ENCODE peak calls at places on chromosomes 16 and 17, in four cellular contexts. O is GM12878, K is NT2/D1, T is H1. F is an unnamed sample.

GRCh38 chr17:12789075-12789975 is at the start of gene ARHGAP44:
- DNase-seq in O (no peak), T (peak; percentile 86), K (peak; percentile 44), F (peak; percentile 81)

GRCh38 chr17:76345377-76345945 is 8.3 kb downstream of the PRPSAP1 start:
- DNase-seq in K (no peak), T (no peak), O (no peak), F (no peak)

GRCh38 chr17:55238197-55238930 is 26.4 kb upstream of the HLF start:
- DNase-seq in O (peak; percentile 59), T (peak; percentile 98), K (peak; percentile 81), F (peak; percentile 99)

GRCh38 chr17:13346996-13347762 is 254.6 kb downstream of the HS3ST3A1 start:
- DNase-seq in O (no peak), T (no peak), K (no peak), F (no peak)

GRCh38 chr16:75234856-75235696 is 16.3 kb downstream of the CTRB1 start:
- DNase-seq in O (no peak), T (no peak), K (no peak), F (no peak)

GRCh38 chr16:88349903-88350900 is 32.6 kb upstream of the ZNF469 start:
- DNase-seq in K (no peak), T (no peak), O (no peak), F (no peak)

GRCh38 chr17:32609085-32609484 is 122.3 kb downstream of the CDK5R1 start:
- DNase-seq in K (no peak), T (no peak), O (peak; percentile 59), F (no peak)

GRCh38 chr17:72119963-72120877 is 600 bp upstream of the SOX9 start:
- DNase-seq in T (peak; percentile 72), O (no peak), K (no peak), F (peak; percentile 66)

GRCh38 chr16:85616608-85617311 is 3.6 kb downstream of the GSE1 start:
- DNase-seq in T (no peak), O (peak; percentile 51), K (no peak), F (no peak)

GRCh38 chr16:27347930-27348685 is 34.3 kb downstream of the IL4R start:
- DNase-seq in K (no peak), O (no peak), T (no peak), F (no peak)

GRCh38 chr16:65546353-65546791 is 424.5 kb upstream of the CDH11 start:
- DNase-seq in O (no peak), T (no peak), K (no peak), F (no peak)

GRCh38 chr16:85083051-85083639 is 29.1 kb downstream of the CIBAR2 start:
- DNase-seq in O (no peak), K (peak; percentile 96), T (peak; percentile 72), F (no peak)

DNA sequence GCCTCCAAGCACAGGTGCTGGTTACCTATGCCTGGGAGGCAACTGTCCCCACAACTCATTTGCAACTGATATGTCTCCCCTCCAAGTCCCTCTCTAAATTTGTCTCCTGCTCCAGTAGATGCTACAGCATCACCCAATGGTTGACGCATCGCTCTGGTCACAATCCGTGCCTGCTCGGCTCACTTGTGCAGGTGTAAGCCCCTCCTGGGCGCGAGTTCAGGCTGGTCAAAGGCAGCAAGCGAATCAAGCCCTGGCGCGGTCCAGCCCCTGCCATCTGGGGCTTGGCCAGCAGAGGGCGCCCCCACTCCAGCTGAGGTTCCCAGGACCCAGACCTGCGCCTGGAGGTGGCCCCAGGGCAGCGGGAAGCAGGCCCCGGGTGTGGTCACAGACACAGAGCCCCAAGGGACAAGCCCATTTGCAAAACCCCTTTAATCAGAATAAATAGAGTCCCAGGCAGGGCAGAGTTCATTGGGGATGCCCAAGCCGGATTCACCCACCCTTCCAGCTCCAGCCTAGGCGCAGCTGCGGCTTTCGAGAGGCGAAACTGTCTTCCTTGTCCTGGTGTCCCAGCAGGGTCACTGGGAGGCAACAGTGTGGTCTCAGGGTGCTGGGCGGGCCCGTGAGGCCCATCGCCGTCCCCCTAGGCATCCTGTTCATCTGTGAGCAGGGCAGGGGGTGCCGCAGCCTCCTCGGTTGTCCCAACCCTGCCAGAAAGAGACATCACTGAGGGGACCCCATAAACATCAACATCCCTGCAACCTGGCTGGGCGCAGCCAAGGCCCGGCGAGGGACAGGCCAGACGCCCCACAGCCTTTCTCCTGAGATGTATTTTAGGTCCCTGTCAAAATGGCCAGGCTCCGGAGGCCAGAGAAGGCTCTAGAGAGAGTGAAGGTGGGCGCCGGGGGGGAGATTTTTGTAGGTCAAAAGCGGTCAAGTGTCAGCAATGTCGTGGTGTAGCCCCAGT is 15.8 kb downstream of the TMC6 start:
- DNase-seq in O (no peak), T (peak; percentile 100), K (no peak), F (peak; percentile 93)
- TF ChIP-seq SUZ12 in O (no peak), T (no peak), K (no peak), F (no peak)

GRCh38 chr17:7587831-7588230 is 2.1 kb downstream of the SOX15 start:
- DNase-seq in T (no peak), O (no peak), K (no peak), F (no peak)

GRCh38 chr17:7589204-7589868 is 558 bp downstream of the SOX15 start:
- DNase-seq in T (peak; percentile 91), K (no peak), O (no peak), F (no peak)

GRCh38 chr17:7586673-7587419 is 3.0 kb downstream of the SOX15 start:
- DNase-seq in T (peak; percentile 49), O (no peak), K (no peak), F (peak; percentile 61)

GRCh38 chr17:7588553-7589203 is 1.2 kb downstream of the SOX15 start:
- DNase-seq in O (no peak), K (no peak), T (no peak), F (no peak)

GRCh38 chr17:7587420-7587786 is 2.5 kb downstream of the SOX15 start:
- DNase-seq in K (no peak), T (no peak), O (no peak), F (no peak)
- TF ChIP-seq SUZ12 in K (no peak), T (no peak), O (no peak), F (no peak)

DNA sequence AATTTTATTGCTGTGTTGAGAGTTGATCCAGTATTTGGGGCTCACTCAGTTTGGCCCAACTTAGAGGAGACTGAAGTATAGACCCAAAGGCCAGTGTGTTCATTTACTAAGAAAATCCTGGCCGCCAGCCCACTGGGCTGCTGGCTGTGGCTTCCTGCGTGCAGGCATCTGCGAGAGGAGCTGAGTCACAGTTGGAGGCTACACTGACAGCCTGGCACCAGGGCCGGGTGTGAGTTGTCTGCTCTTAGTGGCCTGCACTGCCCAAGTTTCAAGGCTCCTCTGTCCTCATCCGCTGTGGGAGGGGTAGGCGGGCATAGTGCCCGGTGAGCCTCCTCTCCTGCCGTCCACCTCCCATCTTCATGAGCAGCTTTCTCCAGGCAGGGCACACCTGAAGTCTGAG is 54.2 kb downstream of the PLD6 start:
- DNase-seq in O (no peak), T (no peak), K (no peak), F (no peak)
- TF ChIP-seq SUZ12 in O (no peak), T (no peak), K (no peak), F (no peak)

DNA sequence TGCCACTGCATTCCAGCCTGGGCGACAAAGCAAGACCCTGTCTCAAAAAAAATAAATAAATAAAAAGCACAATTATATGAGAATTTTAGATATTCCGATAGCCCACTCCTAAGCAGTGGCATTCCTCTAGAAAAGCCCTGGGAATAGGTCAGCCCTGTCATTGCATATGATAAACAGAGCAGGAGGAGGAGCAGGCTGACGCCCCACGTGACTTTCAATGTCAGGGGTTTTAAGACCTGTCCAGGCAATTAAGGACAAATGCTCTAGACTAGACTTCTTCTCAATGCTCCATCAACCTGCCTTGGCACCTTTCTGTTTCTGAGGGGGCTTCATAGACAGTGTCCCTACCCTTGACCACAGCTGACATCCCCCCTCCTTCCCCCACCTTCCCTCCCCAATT is 7.5 kb downstream of the TOM1L2 start:
- DNase-seq in T (no peak), K (no peak), O (no peak), F (no peak)
- TF ChIP-seq SUZ12 in T (no peak), K (no peak), O (no peak), F (no peak)

GRCh38 chr16:23330583-23331249 is 28.6 kb downstream of the SCNN1B start:
- DNase-seq in K (no peak), T (no peak), O (no peak), F (no peak)
- TF ChIP-seq SUZ12 in K (no peak), T (no peak), O (no peak), F (no peak)

GRCh38 chr16:52603015-52603414 is 56.1 kb upstream of the TOX3 start:
- DNase-seq in T (no peak), O (no peak), K (no peak), F (no peak)

GRCh38 chr16:52592216-52592592 is 45.3 kb upstream of the TOX3 start:
- DNase-seq in O (no peak), K (no peak), T (no peak), F (no peak)

GRCh38 chr16:52597073-52597771 is 50.3 kb upstream of the TOX3 start:
- DNase-seq in O (no peak), K (no peak), T (no peak), F (no peak)

GRCh38 chr16:52592778-52593177 is 45.8 kb upstream of the TOX3 start:
- DNase-seq in T (no peak), O (no peak), K (no peak), F (no peak)

GRCh38 chr16:52597772-52598483 is 51.0 kb upstream of the TOX3 start:
- DNase-seq in T (peak; percentile 45), K (no peak), O (no peak), F (no peak)
- TF ChIP-seq SUZ12 in T (no peak), K (no peak), O (no peak), F (no peak)

GRCh38 chr16:234468-235305 is at the start of gene FAM234A:
- DNase-seq in K (peak; percentile 95), T (peak; percentile 94), O (peak; percentile 77), F (peak; percentile 95)

GRCh38 chr16:229731-230281 is 557 bp upstream of the LUC7L start:
- DNase-seq in K (no peak), T (no peak), O (no peak), F (no peak)

GRCh38 chr16:228917-229730 is at the start of gene LUC7L:
- DNase-seq in T (peak; percentile 94), K (peak; percentile 83), O (peak; percentile 40), F (peak; percentile 92)

GRCh38 chr16:228151-228855 is 946 bp downstream of the LUC7L start:
- DNase-seq in T (no peak), K (no peak), O (no peak), F (no peak)

GRCh38 chr16:230949-231348 is 1.7 kb upstream of the LUC7L start:
- DNase-seq in O (no peak), K (no peak), T (no peak), F (no peak)
- TF ChIP-seq SUZ12 in O (no peak), K (no peak), T (no peak), F (no peak)

DNA sequence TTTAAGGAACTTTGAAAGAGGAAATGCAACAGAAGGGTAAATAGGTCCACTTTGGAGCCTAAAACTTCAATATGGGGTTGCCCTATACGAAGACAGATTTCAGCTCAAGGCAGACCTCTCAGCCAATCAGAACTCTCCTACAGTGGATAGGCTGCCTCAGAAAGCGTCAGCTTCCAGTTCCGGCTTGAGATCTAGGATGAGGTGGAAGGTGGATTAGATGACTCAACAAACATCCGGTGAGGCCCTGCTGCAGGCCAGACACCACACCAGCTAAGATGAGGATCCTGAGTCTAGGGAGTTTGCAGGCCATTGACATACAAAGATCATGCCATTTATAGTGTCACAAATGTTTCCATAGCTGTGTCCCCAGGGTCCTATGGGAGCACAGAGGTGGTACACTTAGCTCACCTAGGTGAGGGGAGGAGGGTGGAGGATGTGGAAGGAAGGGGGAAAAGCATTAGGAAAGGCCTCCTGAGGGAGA is 7.9 kb upstream of the MFSD6L start:
- DNase-seq in K (no peak), O (peak; percentile 98), T (peak; percentile 16), F (no peak)
- TF ChIP-seq SUZ12 in K (no peak), O (no peak), T (no peak), F (no peak)

GRCh38 chr16:82756283-82756599 is 129.5 kb downstream of the CDH13 start:
- DNase-seq in T (no peak), O (no peak), K (no peak), F (no peak)
- TF ChIP-seq SUZ12 in T (no peak), O (no peak), K (no peak), F (no peak)

F was measured in HEK293T.